ENCODE peak calls at places on chromosomes 2 and 18, in ten cellular contexts. One of them, this sample, is unnamed. For H3K4me1, the result is how much of the 10 kb centered on the place peaks cover.

GRCh38 chr2:134866498-134867099 is 28.2 kb downstream of the ACMSD start:
- DNase-seq in heart left ventricle: no peak
- DNase-seq in H9: no peak
- DNase-seq in A549: peak
- DNase-seq in GM12878: no peak
- DNase-seq in stomach: no peak
- DNase-seq in PC-9: no peak
- DNase-seq in suprapubic skin: no peak
- DNase-seq in uterus: no peak
- DNase-seq in CD8-positive, alpha-beta T cell: no peak
- DNase-seq in this sample: no peak

GRCh38 chr2:175914846-175915245 is 87.2 kb downstream of the LNPK start:
- DNase-seq in stomach: no peak
- DNase-seq in GM12878: no peak
- DNase-seq in suprapubic skin: no peak
- DNase-seq in PC-9: no peak
- DNase-seq in uterus: no peak
- DNase-seq in CD8-positive, alpha-beta T cell: no peak
- DNase-seq in H9: no peak
- DNase-seq in heart left ventricle: no peak
- DNase-seq in A549: no peak
- DNase-seq in this sample: no peak

GRCh38 chr18:72458256-72458655 is 85.9 kb downstream of the CBLN2 start:
- DNase-seq in stomach: no peak
- DNase-seq in CD8-positive, alpha-beta T cell: no peak
- DNase-seq in PC-9: no peak
- DNase-seq in A549: no peak
- DNase-seq in H9: no peak
- DNase-seq in uterus: no peak
- DNase-seq in heart left ventricle: no peak
- DNase-seq in GM12878: no peak
- DNase-seq in suprapubic skin: no peak
- DNase-seq in this sample: no peak

GRCh38 chr18:34492652-34493051 is 217.4 kb upstream of the DTNA start:
- DNase-seq in GM12878: no peak
- DNase-seq in H9: no peak
- DNase-seq in stomach: no peak
- DNase-seq in heart left ventricle: no peak
- DNase-seq in A549: no peak
- DNase-seq in suprapubic skin: no peak
- DNase-seq in CD8-positive, alpha-beta T cell: no peak
- DNase-seq in PC-9: no peak
- DNase-seq in uterus: no peak
- DNase-seq in this sample: no peak

GRCh38 chr2:8860239-8860638 is 22.8 kb upstream of the KIDINS220 start:
- DNase-seq in stomach: no peak
- DNase-seq in suprapubic skin: no peak
- DNase-seq in A549: no peak
- DNase-seq in H9: no peak
- DNase-seq in GM12878: no peak
- DNase-seq in CD8-positive, alpha-beta T cell: no peak
- DNase-seq in PC-9: no peak
- DNase-seq in heart left ventricle: no peak
- DNase-seq in uterus: no peak
- DNase-seq in this sample: no peak

GRCh38 chr18:55328301-55328700 is 259.7 kb downstream of the TCF4 start:
- DNase-seq in heart left ventricle: no peak
- DNase-seq in stomach: no peak
- DNase-seq in A549: no peak
- DNase-seq in PC-9: no peak
- DNase-seq in suprapubic skin: no peak
- DNase-seq in uterus: no peak
- DNase-seq in GM12878: no peak
- DNase-seq in H9: no peak
- DNase-seq in CD8-positive, alpha-beta T cell: no peak
- DNase-seq in this sample: no peak

GRCh38 chr2:38274286-38275276 is 102.5 kb downstream of the ATL2 start:
- DNase-seq in stomach: no peak
- DNase-seq in uterus: no peak
- DNase-seq in GM12878: peak
- DNase-seq in A549: peak
- DNase-seq in H9: no peak
- DNase-seq in heart left ventricle: no peak
- DNase-seq in suprapubic skin: no peak
- DNase-seq in CD8-positive, alpha-beta T cell: no peak
- DNase-seq in PC-9: peak
- DNase-seq in this sample: peak

GRCh38 chr2:103875111-103875510 is 978.8 kb upstream of the POU3F3 start:
- DNase-seq in A549: no peak
- DNase-seq in heart left ventricle: no peak
- DNase-seq in H9: no peak
- DNase-seq in GM12878: no peak
- DNase-seq in suprapubic skin: no peak
- DNase-seq in PC-9: no peak
- DNase-seq in stomach: no peak
- DNase-seq in CD8-positive, alpha-beta T cell: no peak
- DNase-seq in uterus: no peak
- DNase-seq in this sample: no peak

GRCh38 chr18:66553824-66554223 is 50.1 kb downstream of the CDH19 start:
- DNase-seq in H9: no peak
- DNase-seq in A549: no peak
- DNase-seq in uterus: no peak
- DNase-seq in heart left ventricle: no peak
- DNase-seq in CD8-positive, alpha-beta T cell: no peak
- DNase-seq in GM12878: no peak
- DNase-seq in stomach: no peak
- DNase-seq in suprapubic skin: no peak
- DNase-seq in PC-9: no peak
- DNase-seq in this sample: no peak

GRCh38 chr18:66548747-66549146 is 55.1 kb downstream of the CDH19 start:
- DNase-seq in heart left ventricle: no peak
- DNase-seq in stomach: no peak
- DNase-seq in PC-9: no peak
- DNase-seq in CD8-positive, alpha-beta T cell: no peak
- DNase-seq in GM12878: no peak
- DNase-seq in uterus: no peak
- DNase-seq in A549: no peak
- DNase-seq in suprapubic skin: no peak
- DNase-seq in H9: no peak
- DNase-seq in this sample: no peak
- TF ChIP-seq CTCF in heart left ventricle: no peak
- TF ChIP-seq CTCF in stomach: no peak
- TF ChIP-seq CTCF in PC-9: no peak
- TF ChIP-seq CTCF in CD8-positive, alpha-beta T cell: no peak
- TF ChIP-seq CTCF in GM12878: peak
- TF ChIP-seq CTCF in uterus: no peak
- TF ChIP-seq CTCF in A549: no peak
- TF ChIP-seq CTCF in suprapubic skin: no peak
- TF ChIP-seq CTCF in H9: peak
- TF ChIP-seq CTCF in this sample: peak

DNA sequence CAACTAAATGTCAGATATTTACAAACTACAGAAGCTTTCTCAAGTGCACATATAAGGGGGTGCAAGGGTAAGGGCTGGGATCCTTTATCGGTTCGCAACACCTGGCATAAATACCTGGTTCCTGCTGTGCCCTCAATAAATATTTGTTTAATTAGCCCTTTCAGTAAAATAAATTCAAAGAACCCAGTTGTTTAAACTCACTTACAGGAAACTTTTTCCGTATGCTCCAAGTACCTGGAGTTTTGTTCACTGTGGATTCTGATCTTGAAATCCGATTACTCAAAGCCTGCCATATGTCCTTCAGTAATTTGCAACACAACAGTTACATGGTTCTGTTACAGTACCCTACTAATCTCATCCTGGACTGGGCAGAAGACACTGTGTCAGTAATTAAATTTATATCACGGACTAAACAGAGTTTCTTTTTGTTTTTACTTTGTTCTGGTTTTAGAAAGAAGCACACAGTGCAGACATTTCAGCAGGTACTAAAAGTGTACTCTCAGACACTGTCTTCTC is 36.9 kb downstream of the TBC1D8 start:
- DNase-seq in stomach: no peak
- DNase-seq in suprapubic skin: no peak
- DNase-seq in A549: no peak
- DNase-seq in uterus: no peak
- DNase-seq in heart left ventricle: no peak
- DNase-seq in PC-9: no peak
- DNase-seq in GM12878: no peak
- DNase-seq in CD8-positive, alpha-beta T cell: no peak
- DNase-seq in H9: no peak
- DNase-seq in this sample: no peak
- H3K4me1 ChIP-seq in stomach: half or more
- H3K4me1 ChIP-seq in suprapubic skin: half or more
- H3K4me1 ChIP-seq in A549: half or more
- H3K4me1 ChIP-seq in uterus: under half
- H3K4me1 ChIP-seq in heart left ventricle: half or more
- H3K4me1 ChIP-seq in PC-9: half or more
- H3K4me1 ChIP-seq in GM12878: under half
- H3K4me1 ChIP-seq in CD8-positive, alpha-beta T cell: under half
- H3K4me1 ChIP-seq in H9: under half
- H3K4me1 ChIP-seq in this sample: under half

DNA sequence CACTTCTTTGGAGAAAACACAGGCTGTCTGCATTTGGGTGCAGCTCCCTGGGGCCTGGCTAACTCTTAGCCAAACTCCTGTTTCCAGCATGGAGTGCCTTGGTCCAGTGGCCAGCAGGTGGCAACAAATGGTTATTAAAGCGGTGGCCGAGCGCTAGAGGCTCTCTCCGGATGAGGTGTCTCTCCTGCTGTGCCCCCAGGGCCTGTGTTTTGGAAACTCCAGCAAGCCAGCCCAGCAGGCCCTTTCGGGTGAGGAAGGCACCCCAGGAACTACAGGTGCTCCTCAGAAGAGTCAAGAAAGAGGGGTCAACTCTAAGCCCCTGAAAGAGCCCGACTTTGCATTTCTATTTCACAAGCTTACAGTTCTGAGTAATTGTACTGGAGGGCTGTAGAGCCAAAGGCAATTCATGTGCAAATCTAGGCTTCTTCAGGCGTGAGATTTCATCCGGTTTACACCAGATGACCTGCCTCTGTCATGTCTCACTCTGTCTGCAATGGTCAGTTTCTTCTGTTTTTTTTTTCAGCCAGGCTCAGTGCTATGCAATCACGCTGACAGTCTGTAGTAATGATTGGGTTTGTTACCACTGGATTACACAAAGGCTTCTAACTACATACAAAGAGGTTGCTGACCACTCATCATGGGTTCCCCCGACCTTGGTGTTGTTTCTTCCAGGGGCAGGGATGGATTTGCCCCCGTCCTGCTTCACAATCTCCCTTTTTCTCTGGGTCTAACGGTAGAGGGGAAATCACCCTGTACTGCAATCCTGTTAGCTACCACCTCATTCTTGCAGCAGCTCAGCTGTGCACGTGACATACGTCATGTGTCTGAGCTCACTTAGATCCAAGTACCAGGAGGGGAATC is 7.6 kb upstream of the CHRNA1 start:
- DNase-seq in H9: peak
- DNase-seq in heart left ventricle: peak
- DNase-seq in uterus: peak
- DNase-seq in GM12878: no peak
- DNase-seq in A549: peak
- DNase-seq in PC-9: peak
- DNase-seq in stomach: peak
- DNase-seq in suprapubic skin: peak
- DNase-seq in CD8-positive, alpha-beta T cell: no peak
- DNase-seq in this sample: peak
- H3K27ac ChIP-seq in H9: peak
- H3K27ac ChIP-seq in heart left ventricle: no peak
- H3K27ac ChIP-seq in uterus: no peak
- H3K27ac ChIP-seq in GM12878: no peak
- H3K27ac ChIP-seq in A549: peak
- H3K27ac ChIP-seq in PC-9: no peak
- H3K27ac ChIP-seq in stomach: no peak
- H3K27ac ChIP-seq in suprapubic skin: no peak
- H3K27ac ChIP-seq in CD8-positive, alpha-beta T cell: no peak
- H3K27ac ChIP-seq in this sample: no peak

GRCh38 chr2:50878256-50878655 is 153.7 kb downstream of the NRXN1 start:
- DNase-seq in A549: no peak
- DNase-seq in CD8-positive, alpha-beta T cell: no peak
- DNase-seq in GM12878: no peak
- DNase-seq in PC-9: no peak
- DNase-seq in heart left ventricle: no peak
- DNase-seq in H9: no peak
- DNase-seq in uterus: no peak
- DNase-seq in stomach: no peak
- DNase-seq in suprapubic skin: no peak
- DNase-seq in this sample: peak

GRCh38 chr2:50872543-50872942 is 159.4 kb downstream of the NRXN1 start:
- DNase-seq in A549: no peak
- DNase-seq in CD8-positive, alpha-beta T cell: no peak
- DNase-seq in H9: no peak
- DNase-seq in suprapubic skin: no peak
- DNase-seq in stomach: no peak
- DNase-seq in PC-9: no peak
- DNase-seq in heart left ventricle: no peak
- DNase-seq in uterus: no peak
- DNase-seq in GM12878: no peak
- DNase-seq in this sample: no peak
- TF ChIP-seq CTCF in A549: no peak
- TF ChIP-seq CTCF in CD8-positive, alpha-beta T cell: no peak
- TF ChIP-seq CTCF in H9: peak
- TF ChIP-seq CTCF in suprapubic skin: no peak
- TF ChIP-seq CTCF in stomach: no peak
- TF ChIP-seq CTCF in PC-9: no peak
- TF ChIP-seq CTCF in heart left ventricle: no peak
- TF ChIP-seq CTCF in uterus: no peak
- TF ChIP-seq CTCF in GM12878: no peak
- TF ChIP-seq CTCF in this sample: no peak

GRCh38 chr2:209640358-209640757 is 131.3 kb upstream of the UNC80 start:
- DNase-seq in uterus: no peak
- DNase-seq in stomach: no peak
- DNase-seq in H9: no peak
- DNase-seq in PC-9: peak
- DNase-seq in heart left ventricle: no peak
- DNase-seq in CD8-positive, alpha-beta T cell: no peak
- DNase-seq in GM12878: no peak
- DNase-seq in suprapubic skin: no peak
- DNase-seq in A549: no peak
- DNase-seq in this sample: no peak
- H3K4me1 ChIP-seq in uterus: under half
- H3K4me1 ChIP-seq in stomach: under half
- H3K4me1 ChIP-seq in H9: under half
- H3K4me1 ChIP-seq in PC-9: under half
- H3K4me1 ChIP-seq in heart left ventricle: under half
- H3K4me1 ChIP-seq in CD8-positive, alpha-beta T cell: under half
- H3K4me1 ChIP-seq in GM12878: under half
- H3K4me1 ChIP-seq in suprapubic skin: under half
- H3K4me1 ChIP-seq in A549: under half
- H3K4me1 ChIP-seq in this sample: under half

This sample was measured in MM.1S.